ENCODE peak calls at places on chromosomes 2 and 18, in six cellular contexts. One of them, this sample, is unnamed. For H3K27me3, the result is how much of the 10 kb centered on the place peaks cover.

GRCh38 chr2:237627463-237628321 is at the start of gene LRRFIP1:
- DNase-seq in lung: no peak
- DNase-seq in naive thymus-derived CD4-positive, alpha-beta T cell: no peak
- DNase-seq in HCT116: no peak
- DNase-seq in neuronal stem cell: no peak
- DNase-seq in heart left ventricle: peak
- DNase-seq in this sample: no peak

GRCh38 chr2:130754811-130755210 is 529 bp upstream of the AMER3 start:
- DNase-seq in lung: no peak
- DNase-seq in naive thymus-derived CD4-positive, alpha-beta T cell: no peak
- DNase-seq in HCT116: no peak
- DNase-seq in neuronal stem cell: no peak
- DNase-seq in heart left ventricle: no peak
- DNase-seq in this sample: no peak

GRCh38 chr2:154370873-154371272 is 327.6 kb upstream of the KCNJ3 start:
- DNase-seq in lung: no peak
- DNase-seq in naive thymus-derived CD4-positive, alpha-beta T cell: no peak
- DNase-seq in HCT116: no peak
- DNase-seq in neuronal stem cell: no peak
- DNase-seq in heart left ventricle: no peak
- DNase-seq in this sample: no peak

GRCh38 chr2:95372845-95373244 is 29.7 kb upstream of the FAHD2A start:
- DNase-seq in lung: no peak
- DNase-seq in naive thymus-derived CD4-positive, alpha-beta T cell: no peak
- DNase-seq in HCT116: no peak
- DNase-seq in neuronal stem cell: no peak
- DNase-seq in heart left ventricle: no peak
- DNase-seq in this sample: no peak

GRCh38 chr2:67626656-67627055 is 229.5 kb downstream of the ETAA1 start:
- DNase-seq in lung: no peak
- DNase-seq in naive thymus-derived CD4-positive, alpha-beta T cell: no peak
- DNase-seq in HCT116: no peak
- DNase-seq in neuronal stem cell: no peak
- DNase-seq in heart left ventricle: no peak
- DNase-seq in this sample: no peak

GRCh38 chr2:72108121-72108520 is 39.5 kb downstream of the CYP26B1 start:
- DNase-seq in lung: no peak
- DNase-seq in naive thymus-derived CD4-positive, alpha-beta T cell: no peak
- DNase-seq in HCT116: no peak
- DNase-seq in neuronal stem cell: no peak
- DNase-seq in heart left ventricle: no peak
- DNase-seq in this sample: no peak

GRCh38 chr2:109239720-109240119 is 110.7 kb downstream of the SH3RF3 start:
- DNase-seq in lung: no peak
- DNase-seq in naive thymus-derived CD4-positive, alpha-beta T cell: no peak
- DNase-seq in HCT116: no peak
- DNase-seq in neuronal stem cell: no peak
- DNase-seq in heart left ventricle: no peak
- DNase-seq in this sample: no peak

GRCh38 chr18:10419420-10420103 is 34.9 kb upstream of the APCDD1 start:
- DNase-seq in lung: no peak
- DNase-seq in naive thymus-derived CD4-positive, alpha-beta T cell: no peak
- DNase-seq in HCT116: no peak
- DNase-seq in neuronal stem cell: no peak
- DNase-seq in heart left ventricle: no peak
- DNase-seq in this sample: no peak

GRCh38 chr2:190882327-190882766 is 1.7 kb downstream of the GLS start:
- DNase-seq in lung: no peak
- DNase-seq in naive thymus-derived CD4-positive, alpha-beta T cell: no peak
- DNase-seq in HCT116: no peak
- DNase-seq in neuronal stem cell: no peak
- DNase-seq in heart left ventricle: no peak
- DNase-seq in this sample: no peak

GRCh38 chr2:11551569-11552259 is 17.9 kb downstream of the GREB1 start:
- DNase-seq in lung: no peak
- DNase-seq in naive thymus-derived CD4-positive, alpha-beta T cell: no peak
- DNase-seq in HCT116: no peak
- DNase-seq in neuronal stem cell: no peak
- DNase-seq in heart left ventricle: no peak
- DNase-seq in this sample: no peak
- H3K27me3 ChIP-seq in lung: under half
- H3K27me3 ChIP-seq in naive thymus-derived CD4-positive, alpha-beta T cell: under half
- H3K27me3 ChIP-seq in HCT116: under half
- H3K27me3 ChIP-seq in neuronal stem cell: under half
- H3K27me3 ChIP-seq in heart left ventricle: under half
- H3K27me3 ChIP-seq in this sample: under half

GRCh38 chr2:23387221-23387550 is 2.2 kb downstream of the KLHL29 start:
- DNase-seq in lung: no peak
- DNase-seq in naive thymus-derived CD4-positive, alpha-beta T cell: no peak
- DNase-seq in HCT116: no peak
- DNase-seq in neuronal stem cell: no peak
- DNase-seq in heart left ventricle: no peak
- DNase-seq in this sample: no peak

GRCh38 chr2:23384551-23385349 is at the start of gene KLHL29:
- DNase-seq in lung: peak
- DNase-seq in naive thymus-derived CD4-positive, alpha-beta T cell: peak
- DNase-seq in HCT116: no peak
- DNase-seq in neuronal stem cell: no peak
- DNase-seq in heart left ventricle: peak
- DNase-seq in this sample: no peak

GRCh38 chr2:23386422-23387220 is 1.6 kb downstream of the KLHL29 start:
- DNase-seq in lung: no peak
- DNase-seq in naive thymus-derived CD4-positive, alpha-beta T cell: peak
- DNase-seq in HCT116: no peak
- DNase-seq in neuronal stem cell: no peak
- DNase-seq in heart left ventricle: no peak
- DNase-seq in this sample: no peak

GRCh38 chr2:23385351-23385747 is 370 bp downstream of the KLHL29 start:
- DNase-seq in lung: no peak
- DNase-seq in naive thymus-derived CD4-positive, alpha-beta T cell: no peak
- DNase-seq in HCT116: no peak
- DNase-seq in neuronal stem cell: no peak
- DNase-seq in heart left ventricle: no peak
- DNase-seq in this sample: no peak

GRCh38 chr2:23385748-23386421 is 906 bp downstream of the KLHL29 start:
- DNase-seq in lung: no peak
- DNase-seq in naive thymus-derived CD4-positive, alpha-beta T cell: no peak
- DNase-seq in HCT116: no peak
- DNase-seq in neuronal stem cell: no peak
- DNase-seq in heart left ventricle: peak
- DNase-seq in this sample: no peak
- H3K27me3 ChIP-seq in lung: under half
- H3K27me3 ChIP-seq in naive thymus-derived CD4-positive, alpha-beta T cell: under half
- H3K27me3 ChIP-seq in HCT116: under half
- H3K27me3 ChIP-seq in neuronal stem cell: under half
- H3K27me3 ChIP-seq in heart left ventricle: under half
- H3K27me3 ChIP-seq in this sample: under half

GRCh38 chr2:138779451-138780440 is at the start of gene NXPH2:
- DNase-seq in lung: no peak
- DNase-seq in naive thymus-derived CD4-positive, alpha-beta T cell: no peak
- DNase-seq in HCT116: no peak
- DNase-seq in neuronal stem cell: peak
- DNase-seq in heart left ventricle: no peak
- DNase-seq in this sample: no peak
- H3K27me3 ChIP-seq in lung: under half
- H3K27me3 ChIP-seq in naive thymus-derived CD4-positive, alpha-beta T cell: under half
- H3K27me3 ChIP-seq in HCT116: under half
- H3K27me3 ChIP-seq in neuronal stem cell: half or more
- H3K27me3 ChIP-seq in heart left ventricle: under half
- H3K27me3 ChIP-seq in this sample: under half

DNA sequence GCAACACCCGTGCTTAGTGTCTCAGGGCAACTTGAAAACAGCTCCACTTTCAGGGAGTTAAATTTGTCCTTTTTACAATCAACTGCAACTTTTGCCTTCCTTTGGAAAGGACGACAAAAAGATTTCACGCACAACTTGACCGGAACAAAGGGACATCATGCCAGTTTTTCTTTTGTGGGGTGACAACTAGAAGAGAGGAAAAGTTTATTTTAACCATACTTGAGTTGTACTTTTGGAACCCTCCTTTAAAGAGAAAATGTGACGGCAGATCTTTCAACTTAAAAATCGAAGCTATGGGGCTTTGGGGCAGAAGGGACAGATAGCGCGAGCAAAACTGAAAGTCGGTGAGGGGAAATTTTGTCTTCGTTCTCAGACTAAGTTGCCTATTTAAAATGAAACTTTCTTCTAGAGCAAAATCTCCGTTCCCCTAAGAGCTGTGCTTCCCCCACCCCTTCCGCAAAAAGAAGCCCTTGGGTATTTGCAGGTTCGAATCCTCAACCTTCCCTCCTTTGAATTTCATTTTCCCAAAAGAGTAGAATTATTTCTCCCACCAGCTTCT is 5.5 kb upstream of the ONECUT2 start:
- DNase-seq in lung: no peak
- DNase-seq in naive thymus-derived CD4-positive, alpha-beta T cell: no peak
- DNase-seq in HCT116: no peak
- DNase-seq in neuronal stem cell: peak
- DNase-seq in heart left ventricle: no peak
- DNase-seq in this sample: no peak
- H3K27me3 ChIP-seq in lung: under half
- H3K27me3 ChIP-seq in naive thymus-derived CD4-positive, alpha-beta T cell: under half
- H3K27me3 ChIP-seq in HCT116: under half
- H3K27me3 ChIP-seq in neuronal stem cell: half or more
- H3K27me3 ChIP-seq in heart left ventricle: half or more
- H3K27me3 ChIP-seq in this sample: half or more

GRCh38 chr18:22691988-22692710 is 241.0 kb upstream of the RBBP8 start:
- DNase-seq in lung: no peak
- DNase-seq in naive thymus-derived CD4-positive, alpha-beta T cell: no peak
- DNase-seq in HCT116: no peak
- DNase-seq in neuronal stem cell: no peak
- DNase-seq in heart left ventricle: no peak
- DNase-seq in this sample: no peak
- H3K27me3 ChIP-seq in lung: under half
- H3K27me3 ChIP-seq in naive thymus-derived CD4-positive, alpha-beta T cell: under half
- H3K27me3 ChIP-seq in HCT116: under half
- H3K27me3 ChIP-seq in neuronal stem cell: under half
- H3K27me3 ChIP-seq in heart left ventricle: under half
- H3K27me3 ChIP-seq in this sample: under half

DNA sequence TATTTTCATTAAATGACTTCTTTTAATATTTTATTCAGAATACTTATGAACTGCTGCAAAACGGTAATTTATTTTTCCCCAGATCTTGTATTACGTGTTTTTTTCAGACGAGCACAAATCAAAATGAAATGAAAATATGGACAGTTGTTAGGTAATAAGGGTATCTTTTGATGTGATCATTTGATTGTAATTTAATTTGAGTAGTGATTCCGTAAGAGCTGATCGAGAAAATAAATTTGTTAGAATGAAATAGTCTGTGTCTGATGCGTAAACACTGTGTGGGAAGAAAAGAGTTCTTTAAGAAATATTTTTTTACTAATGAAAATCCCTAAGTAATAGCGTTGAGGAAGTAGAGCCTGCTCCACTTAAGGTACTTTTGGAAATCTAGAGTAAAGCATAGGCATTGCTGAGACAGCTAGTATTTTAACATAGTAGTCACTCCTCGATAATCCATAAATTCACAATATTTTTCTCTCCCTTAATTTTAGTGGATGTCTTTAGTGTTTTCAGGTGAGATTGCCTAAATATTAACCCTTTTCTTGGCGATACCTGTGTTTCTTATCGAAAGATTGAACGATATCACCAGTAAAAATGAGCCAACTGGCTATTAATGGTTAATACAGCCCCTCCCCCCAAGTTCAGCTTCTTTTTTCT is 4.5 kb downstream of the POU3F3 start:
- DNase-seq in lung: no peak
- DNase-seq in naive thymus-derived CD4-positive, alpha-beta T cell: no peak
- DNase-seq in HCT116: no peak
- DNase-seq in neuronal stem cell: no peak
- DNase-seq in heart left ventricle: no peak
- DNase-seq in this sample: no peak
- H3K27me3 ChIP-seq in lung: under half
- H3K27me3 ChIP-seq in naive thymus-derived CD4-positive, alpha-beta T cell: under half
- H3K27me3 ChIP-seq in HCT116: under half
- H3K27me3 ChIP-seq in neuronal stem cell: under half
- H3K27me3 ChIP-seq in heart left ventricle: half or more
- H3K27me3 ChIP-seq in this sample: half or more

GRCh38 chr2:222677981-222678380 is 6.5 kb downstream of the MOGAT1 start:
- DNase-seq in lung: no peak
- DNase-seq in naive thymus-derived CD4-positive, alpha-beta T cell: no peak
- DNase-seq in HCT116: no peak
- DNase-seq in neuronal stem cell: no peak
- DNase-seq in heart left ventricle: no peak
- DNase-seq in this sample: no peak
- H3K27me3 ChIP-seq in lung: under half
- H3K27me3 ChIP-seq in naive thymus-derived CD4-positive, alpha-beta T cell: under half
- H3K27me3 ChIP-seq in HCT116: under half
- H3K27me3 ChIP-seq in neuronal stem cell: under half
- H3K27me3 ChIP-seq in heart left ventricle: under half
- H3K27me3 ChIP-seq in this sample: under half

GRCh38 chr2:26693287-26693849 is 846 bp downstream of the KCNK3 start:
- DNase-seq in lung: no peak
- DNase-seq in naive thymus-derived CD4-positive, alpha-beta T cell: no peak
- DNase-seq in HCT116: no peak
- DNase-seq in neuronal stem cell: no peak
- DNase-seq in heart left ventricle: no peak
- DNase-seq in this sample: no peak

GRCh38 chr2:26694001-26694400 is 1.5 kb downstream of the KCNK3 start:
- DNase-seq in lung: no peak
- DNase-seq in naive thymus-derived CD4-positive, alpha-beta T cell: no peak
- DNase-seq in HCT116: no peak
- DNase-seq in neuronal stem cell: no peak
- DNase-seq in heart left ventricle: no peak
- DNase-seq in this sample: no peak

GRCh38 chr2:26692814-26693286 is 328 bp downstream of the KCNK3 start:
- DNase-seq in lung: no peak
- DNase-seq in naive thymus-derived CD4-positive, alpha-beta T cell: no peak
- DNase-seq in HCT116: no peak
- DNase-seq in neuronal stem cell: no peak
- DNase-seq in heart left ventricle: no peak
- DNase-seq in this sample: no peak

GRCh38 chr2:26691140-26691539 is 1.4 kb upstream of the KCNK3 start:
- DNase-seq in lung: no peak
- DNase-seq in naive thymus-derived CD4-positive, alpha-beta T cell: no peak
- DNase-seq in HCT116: no peak
- DNase-seq in neuronal stem cell: no peak
- DNase-seq in heart left ventricle: no peak
- DNase-seq in this sample: no peak

DNA sequence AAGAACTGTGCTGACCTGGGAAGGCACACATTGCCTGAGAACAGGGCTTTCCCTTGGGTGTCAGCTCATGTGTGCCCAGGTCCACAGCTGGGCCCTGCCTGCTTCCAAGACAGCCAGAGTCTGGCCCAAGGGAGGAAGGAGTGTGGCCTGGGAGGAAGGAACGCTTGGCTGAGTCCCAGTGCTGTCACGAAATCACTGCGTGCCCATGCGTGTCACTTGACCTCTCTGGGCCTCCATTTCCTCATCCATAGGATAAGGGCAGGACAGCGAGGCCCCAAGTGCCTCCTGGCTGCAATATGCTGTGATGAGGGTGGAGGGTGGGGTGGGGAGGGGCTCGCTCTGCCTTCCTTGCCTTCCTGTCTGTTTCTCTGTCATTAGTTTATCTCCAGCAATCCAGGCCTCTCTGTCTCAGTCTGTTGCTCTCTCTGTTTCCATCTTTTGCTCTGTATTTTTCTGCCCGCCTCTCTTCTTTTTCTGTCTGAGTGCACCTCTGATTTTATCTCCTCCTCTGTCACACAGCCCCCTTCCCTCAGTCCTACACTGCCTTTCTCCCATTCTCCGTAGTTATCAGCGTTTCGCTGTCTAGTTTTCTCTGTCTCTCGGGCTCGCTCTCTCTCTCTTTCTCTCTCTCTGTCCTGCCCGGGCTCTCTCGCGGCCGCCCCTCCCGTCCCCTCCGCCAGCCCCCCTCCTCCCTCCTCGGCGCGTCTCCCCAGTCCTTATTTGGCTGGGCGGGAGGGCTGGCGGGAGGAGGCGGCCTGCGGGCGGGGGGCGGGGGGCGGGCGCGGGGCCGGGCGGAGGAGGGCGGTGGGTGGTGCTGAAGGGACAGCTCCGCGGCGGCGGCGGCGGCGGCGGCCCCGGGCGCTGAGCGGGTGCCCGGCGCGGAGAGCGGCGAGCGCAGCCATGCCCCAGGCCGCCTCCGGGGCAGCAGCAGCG is at the start of gene KCNK3:
- DNase-seq in lung: peak
- DNase-seq in naive thymus-derived CD4-positive, alpha-beta T cell: peak
- DNase-seq in HCT116: no peak
- DNase-seq in neuronal stem cell: peak
- DNase-seq in heart left ventricle: peak
- DNase-seq in this sample: no peak
- H3K27me3 ChIP-seq in lung: under half
- H3K27me3 ChIP-seq in naive thymus-derived CD4-positive, alpha-beta T cell: under half
- H3K27me3 ChIP-seq in HCT116: under half
- H3K27me3 ChIP-seq in neuronal stem cell: half or more
- H3K27me3 ChIP-seq in heart left ventricle: under half
- H3K27me3 ChIP-seq in this sample: under half

This sample was measured in effector memory CD4-positive, alpha-beta T cell.